ENCODE peak calls at places on chromosomes 4 and X, in four cellular contexts. One of them, this sample, is unnamed.

GRCh38 chrX:129665916-129666644 is 11.3 kb upstream of the APLN start:
- DNase-seq in neural progenitor cell: no peak
- DNase-seq in type B pancreatic cell: peak; percentile 40
- DNase-seq in AG09319: no peak
- DNase-seq in this sample: peak; percentile 67

GRCh38 chr4:6749340-6750171 is 33.0 kb upstream of the KIAA0232 start:
- DNase-seq in neural progenitor cell: no peak
- DNase-seq in type B pancreatic cell: no peak
- DNase-seq in AG09319: no peak
- DNase-seq in this sample: peak; percentile 95

GRCh38 chr4:8392591-8393190 is 47.8 kb downstream of the ACOX3 start:
- DNase-seq in neural progenitor cell: no peak
- DNase-seq in type B pancreatic cell: no peak
- DNase-seq in AG09319: no peak
- DNase-seq in this sample: no peak

GRCh38 chrX:38233891-38234807 is 13.5 kb upstream of the SRPX start:
- DNase-seq in neural progenitor cell: no peak
- DNase-seq in type B pancreatic cell: no peak
- DNase-seq in AG09319: peak; percentile 53
- DNase-seq in this sample: no peak

GRCh38 chrX:18617351-18617750 is 54.6 kb downstream of the RS1 start:
- DNase-seq in neural progenitor cell: peak; percentile 6
- DNase-seq in type B pancreatic cell: no peak
- DNase-seq in AG09319: no peak
- DNase-seq in this sample: no peak

GRCh38 chrX:118026631-118027030 is 90.0 kb downstream of the KLHL13 start:
- DNase-seq in neural progenitor cell: no peak
- DNase-seq in type B pancreatic cell: no peak
- DNase-seq in AG09319: no peak
- DNase-seq in this sample: no peak

GRCh38 chrX:115330498-115331138 is 41.1 kb downstream of the LUZP4 start:
- DNase-seq in neural progenitor cell: peak; percentile 79
- DNase-seq in type B pancreatic cell: no peak
- DNase-seq in AG09319: no peak
- DNase-seq in this sample: no peak

GRCh38 chr4:55078987-55079386 is 46.4 kb downstream of the KDR start:
- DNase-seq in neural progenitor cell: peak; percentile 63
- DNase-seq in type B pancreatic cell: no peak
- DNase-seq in AG09319: no peak
- DNase-seq in this sample: no peak

GRCh38 chrX:128728943-128729342 is 676.7 kb upstream of the ACTRT1 start:
- DNase-seq in neural progenitor cell: no peak
- DNase-seq in type B pancreatic cell: no peak
- DNase-seq in AG09319: no peak
- DNase-seq in this sample: no peak

GRCh38 chrX:48083212-48083611 is 11.8 kb upstream of the ZNF630 start:
- DNase-seq in neural progenitor cell: peak; percentile 54
- DNase-seq in type B pancreatic cell: no peak
- DNase-seq in AG09319: no peak
- DNase-seq in this sample: no peak

GRCh38 chr4:163748474-163748873 is 254.0 kb downstream of the TMA16 start:
- DNase-seq in neural progenitor cell: no peak
- DNase-seq in type B pancreatic cell: no peak
- DNase-seq in AG09319: no peak
- DNase-seq in this sample: no peak

GRCh38 chr4:116217781-116218180 is 867.6 kb downstream of the TRAM1L1 start:
- DNase-seq in neural progenitor cell: no peak
- DNase-seq in type B pancreatic cell: no peak
- DNase-seq in AG09319: no peak
- DNase-seq in this sample: no peak

GRCh38 chr4:17165256-17165655 is 266.8 kb upstream of the LDB2 start:
- DNase-seq in neural progenitor cell: no peak
- DNase-seq in type B pancreatic cell: no peak
- DNase-seq in AG09319: no peak
- DNase-seq in this sample: no peak

GRCh38 chr4:189771696-189772361 is 168.8 kb upstream of the FRG1 start:
- DNase-seq in neural progenitor cell: no peak
- DNase-seq in type B pancreatic cell: no peak
- DNase-seq in AG09319: no peak
- DNase-seq in this sample: no peak